ENCODE peak calls at places on chromosome X, in nine cellular contexts. One of them, this sample, is unnamed.

GRCh38 chrX:3550160-3550765 is 163.2 kb downstream of the PRKX start:
- DNase-seq in IMR-90: no peak
- DNase-seq in retina: no peak
- DNase-seq in stimulated activated CD4-positive, alpha-beta T cell treated with anti-CD3 and anti-CD28 coated beads, TNF-alpha, amount 100 ng/mL, for 48 hours: no peak
- DNase-seq in RCC 7860: no peak
- DNase-seq in small intestine: peak
- DNase-seq in GM12892: no peak
- DNase-seq in dorsolateral prefrontal cortex: no peak
- DNase-seq in Ammon's horn: no peak
- DNase-seq in this sample: peak

GRCh38 chrX:8730812-8731578 is 942 bp downstream of the ANOS1 start:
- DNase-seq in dorsolateral prefrontal cortex: no peak
- DNase-seq in stimulated activated CD4-positive, alpha-beta T cell treated with anti-CD3 and anti-CD28 coated beads, TNF-alpha, amount 100 ng/mL, for 48 hours: no peak
- DNase-seq in IMR-90: no peak
- DNase-seq in RCC 7860: no peak
- DNase-seq in Ammon's horn: no peak
- DNase-seq in small intestine: no peak
- DNase-seq in GM12892: no peak
- DNase-seq in retina: peak
- DNase-seq in this sample: peak

GRCh38 chrX:123424546-123424945 is 240.5 kb downstream of the GRIA3 start:
- DNase-seq in stimulated activated CD4-positive, alpha-beta T cell treated with anti-CD3 and anti-CD28 coated beads, TNF-alpha, amount 100 ng/mL, for 48 hours: no peak
- DNase-seq in small intestine: no peak
- DNase-seq in GM12892: no peak
- DNase-seq in IMR-90: peak
- DNase-seq in Ammon's horn: no peak
- DNase-seq in retina: no peak
- DNase-seq in RCC 7860: no peak
- DNase-seq in dorsolateral prefrontal cortex: no peak
- DNase-seq in this sample: no peak

GRCh38 chrX:11768039-11768438 is 10.0 kb downstream of the MSL3 start:
- DNase-seq in dorsolateral prefrontal cortex: no peak
- DNase-seq in small intestine: no peak
- DNase-seq in retina: no peak
- DNase-seq in RCC 7860: no peak
- DNase-seq in stimulated activated CD4-positive, alpha-beta T cell treated with anti-CD3 and anti-CD28 coated beads, TNF-alpha, amount 100 ng/mL, for 48 hours: no peak
- DNase-seq in GM12892: no peak
- DNase-seq in IMR-90: no peak
- DNase-seq in Ammon's horn: no peak
- DNase-seq in this sample: no peak

GRCh38 chrX:13110427-13111324 is 66.3 kb upstream of the FAM9C start:
- DNase-seq in small intestine: peak
- DNase-seq in IMR-90: peak
- DNase-seq in stimulated activated CD4-positive, alpha-beta T cell treated with anti-CD3 and anti-CD28 coated beads, TNF-alpha, amount 100 ng/mL, for 48 hours: no peak
- DNase-seq in Ammon's horn: no peak
- DNase-seq in dorsolateral prefrontal cortex: no peak
- DNase-seq in retina: no peak
- DNase-seq in GM12892: no peak
- DNase-seq in RCC 7860: peak
- DNase-seq in this sample: peak

GRCh38 chrX:21374163-21374993 is at the start of gene CNKSR2:
- DNase-seq in stimulated activated CD4-positive, alpha-beta T cell treated with anti-CD3 and anti-CD28 coated beads, TNF-alpha, amount 100 ng/mL, for 48 hours: peak
- DNase-seq in small intestine: peak
- DNase-seq in Ammon's horn: peak
- DNase-seq in dorsolateral prefrontal cortex: peak
- DNase-seq in GM12892: peak
- DNase-seq in IMR-90: peak
- DNase-seq in RCC 7860: no peak
- DNase-seq in retina: peak
- DNase-seq in this sample: peak

GRCh38 chrX:19840899-19841648 is 46.3 kb downstream of the SH3KBP1 start:
- DNase-seq in RCC 7860: no peak
- DNase-seq in GM12892: no peak
- DNase-seq in retina: no peak
- DNase-seq in Ammon's horn: no peak
- DNase-seq in stimulated activated CD4-positive, alpha-beta T cell treated with anti-CD3 and anti-CD28 coated beads, TNF-alpha, amount 100 ng/mL, for 48 hours: no peak
- DNase-seq in IMR-90: no peak
- DNase-seq in small intestine: peak
- DNase-seq in dorsolateral prefrontal cortex: no peak
- DNase-seq in this sample: no peak

GRCh38 chrX:104253567-104254441 is 929 bp downstream of the ESX1 start:
- DNase-seq in small intestine: no peak
- DNase-seq in stimulated activated CD4-positive, alpha-beta T cell treated with anti-CD3 and anti-CD28 coated beads, TNF-alpha, amount 100 ng/mL, for 48 hours: no peak
- DNase-seq in IMR-90: no peak
- DNase-seq in Ammon's horn: no peak
- DNase-seq in GM12892: no peak
- DNase-seq in retina: peak
- DNase-seq in dorsolateral prefrontal cortex: no peak
- DNase-seq in RCC 7860: no peak
- DNase-seq in this sample: no peak

GRCh38 chrX:105876658-105877057 is 54.3 kb downstream of the NRK start:
- DNase-seq in IMR-90: peak
- DNase-seq in Ammon's horn: no peak
- DNase-seq in small intestine: peak
- DNase-seq in stimulated activated CD4-positive, alpha-beta T cell treated with anti-CD3 and anti-CD28 coated beads, TNF-alpha, amount 100 ng/mL, for 48 hours: no peak
- DNase-seq in retina: no peak
- DNase-seq in GM12892: no peak
- DNase-seq in dorsolateral prefrontal cortex: no peak
- DNase-seq in RCC 7860: no peak
- DNase-seq in this sample: peak

GRCh38 chrX:39477438-39478120 is 620.2 kb downstream of the BCOR start:
- DNase-seq in IMR-90: no peak
- DNase-seq in RCC 7860: no peak
- DNase-seq in Ammon's horn: no peak
- DNase-seq in stimulated activated CD4-positive, alpha-beta T cell treated with anti-CD3 and anti-CD28 coated beads, TNF-alpha, amount 100 ng/mL, for 48 hours: no peak
- DNase-seq in dorsolateral prefrontal cortex: no peak
- DNase-seq in retina: peak
- DNase-seq in small intestine: peak
- DNase-seq in GM12892: no peak
- DNase-seq in this sample: no peak

GRCh38 chrX:115324194-115324593 is 34.7 kb downstream of the LUZP4 start:
- DNase-seq in IMR-90: peak
- DNase-seq in RCC 7860: no peak
- DNase-seq in small intestine: peak
- DNase-seq in stimulated activated CD4-positive, alpha-beta T cell treated with anti-CD3 and anti-CD28 coated beads, TNF-alpha, amount 100 ng/mL, for 48 hours: no peak
- DNase-seq in GM12892: no peak
- DNase-seq in retina: no peak
- DNase-seq in dorsolateral prefrontal cortex: no peak
- DNase-seq in Ammon's horn: peak
- DNase-seq in this sample: no peak

GRCh38 chrX:10243056-10243455 is 86.3 kb downstream of the CLCN4 start:
- DNase-seq in RCC 7860: no peak
- DNase-seq in GM12892: no peak
- DNase-seq in Ammon's horn: no peak
- DNase-seq in small intestine: no peak
- DNase-seq in retina: no peak
- DNase-seq in IMR-90: no peak
- DNase-seq in stimulated activated CD4-positive, alpha-beta T cell treated with anti-CD3 and anti-CD28 coated beads, TNF-alpha, amount 100 ng/mL, for 48 hours: no peak
- DNase-seq in dorsolateral prefrontal cortex: no peak
- DNase-seq in this sample: no peak

GRCh38 chrX:34880656-34881055 is 61.9 kb upstream of the FAM47B start:
- DNase-seq in retina: no peak
- DNase-seq in IMR-90: peak
- DNase-seq in small intestine: no peak
- DNase-seq in RCC 7860: peak
- DNase-seq in GM12892: no peak
- DNase-seq in Ammon's horn: no peak
- DNase-seq in dorsolateral prefrontal cortex: no peak
- DNase-seq in stimulated activated CD4-positive, alpha-beta T cell treated with anti-CD3 and anti-CD28 coated beads, TNF-alpha, amount 100 ng/mL, for 48 hours: no peak
- DNase-seq in this sample: no peak

GRCh38 chrX:74249963-74250362 is 54.0 kb upstream of the ZCCHC13 start:
- DNase-seq in small intestine: peak
- DNase-seq in dorsolateral prefrontal cortex: no peak
- DNase-seq in IMR-90: no peak
- DNase-seq in retina: no peak
- DNase-seq in GM12892: no peak
- DNase-seq in RCC 7860: no peak
- DNase-seq in stimulated activated CD4-positive, alpha-beta T cell treated with anti-CD3 and anti-CD28 coated beads, TNF-alpha, amount 100 ng/mL, for 48 hours: no peak
- DNase-seq in Ammon's horn: no peak
- DNase-seq in this sample: no peak

GRCh38 chrX:130001893-130002292 is 19.5 kb downstream of the BCORL1 start:
- DNase-seq in IMR-90: no peak
- DNase-seq in RCC 7860: no peak
- DNase-seq in stimulated activated CD4-positive, alpha-beta T cell treated with anti-CD3 and anti-CD28 coated beads, TNF-alpha, amount 100 ng/mL, for 48 hours: no peak
- DNase-seq in small intestine: no peak
- DNase-seq in Ammon's horn: no peak
- DNase-seq in retina: no peak
- DNase-seq in dorsolateral prefrontal cortex: no peak
- DNase-seq in GM12892: no peak
- DNase-seq in this sample: no peak

GRCh38 chrX:136453771-136454170 is 34.0 kb upstream of the BRS3 start:
- DNase-seq in Ammon's horn: no peak
- DNase-seq in IMR-90: no peak
- DNase-seq in retina: no peak
- DNase-seq in stimulated activated CD4-positive, alpha-beta T cell treated with anti-CD3 and anti-CD28 coated beads, TNF-alpha, amount 100 ng/mL, for 48 hours: no peak
- DNase-seq in GM12892: no peak
- DNase-seq in small intestine: no peak
- DNase-seq in dorsolateral prefrontal cortex: no peak
- DNase-seq in RCC 7860: no peak
- DNase-seq in this sample: no peak

GRCh38 chrX:54248309-54248708 is 65.3 kb upstream of the FAM120C start:
- DNase-seq in RCC 7860: peak
- DNase-seq in retina: no peak
- DNase-seq in IMR-90: peak
- DNase-seq in GM12892: no peak
- DNase-seq in small intestine: peak
- DNase-seq in stimulated activated CD4-positive, alpha-beta T cell treated with anti-CD3 and anti-CD28 coated beads, TNF-alpha, amount 100 ng/mL, for 48 hours: no peak
- DNase-seq in dorsolateral prefrontal cortex: no peak
- DNase-seq in Ammon's horn: peak
- DNase-seq in this sample: peak